ENCODE peak calls at places on chromosome 16, in seven cellular contexts. One of them, this sample, is unnamed.

GRCh38 chr16:81445143-81445922 is 725 bp downstream of the CMIP start:
- DNase-seq in AG04450: no peak
- DNase-seq in HCT116: no peak
- DNase-seq in SK-N-SH: peak; percentile 78
- DNase-seq in cardiac muscle cell: peak; percentile 63
- DNase-seq in lung: no peak
- DNase-seq in spleen: peak; percentile 91
- DNase-seq in this sample: no peak

GRCh38 chr16:1596516-1596915 is 15.4 kb downstream of the IFT140 start:
- DNase-seq in AG04450: no peak
- DNase-seq in HCT116: no peak
- DNase-seq in SK-N-SH: no peak
- DNase-seq in cardiac muscle cell: no peak
- DNase-seq in lung: no peak
- DNase-seq in spleen: no peak
- DNase-seq in this sample: no peak

GRCh38 chr16:12271006-12271405 is 294.5 kb downstream of the SNX29 start:
- DNase-seq in AG04450: no peak
- DNase-seq in HCT116: peak; percentile 12
- DNase-seq in SK-N-SH: no peak
- DNase-seq in cardiac muscle cell: no peak
- DNase-seq in lung: no peak
- DNase-seq in spleen: no peak
- DNase-seq in this sample: no peak

GRCh38 chr16:21338537-21339268 is 60.6 kb upstream of the CRYM start:
- DNase-seq in AG04450: no peak
- DNase-seq in HCT116: no peak
- DNase-seq in SK-N-SH: no peak
- DNase-seq in cardiac muscle cell: no peak
- DNase-seq in lung: no peak
- DNase-seq in spleen: no peak
- DNase-seq in this sample: no peak

GRCh38 chr16:2324296-2324859 is 16.1 kb downstream of the ABCA3 start:
- DNase-seq in AG04450: no peak
- DNase-seq in HCT116: no peak
- DNase-seq in SK-N-SH: no peak
- DNase-seq in cardiac muscle cell: no peak
- DNase-seq in lung: no peak
- DNase-seq in spleen: no peak
- DNase-seq in this sample: no peak

GRCh38 chr16:86987746-86988670 is 329.2 kb downstream of the C16orf95 start:
- DNase-seq in AG04450: no peak
- DNase-seq in HCT116: no peak
- DNase-seq in SK-N-SH: no peak
- DNase-seq in cardiac muscle cell: no peak
- DNase-seq in lung: no peak
- DNase-seq in spleen: no peak
- DNase-seq in this sample: no peak

GRCh38 chr16:53962041-53962440 is 258.1 kb downstream of the FTO start:
- DNase-seq in AG04450: no peak
- DNase-seq in HCT116: no peak
- DNase-seq in SK-N-SH: no peak
- DNase-seq in cardiac muscle cell: no peak
- DNase-seq in lung: no peak
- DNase-seq in spleen: no peak
- DNase-seq in this sample: no peak

GRCh38 chr16:27543801-27544200 is 5.9 kb downstream of the GTF3C1 start:
- DNase-seq in AG04450: no peak
- DNase-seq in HCT116: no peak
- DNase-seq in SK-N-SH: no peak
- DNase-seq in cardiac muscle cell: no peak
- DNase-seq in lung: no peak
- DNase-seq in spleen: no peak
- DNase-seq in this sample: no peak

GRCh38 chr16:86740817-86741799 is 162.8 kb downstream of the FOXL1 start:
- DNase-seq in AG04450: no peak
- DNase-seq in HCT116: no peak
- DNase-seq in SK-N-SH: no peak
- DNase-seq in cardiac muscle cell: peak; percentile 71
- DNase-seq in lung: no peak
- DNase-seq in spleen: peak; percentile 64
- DNase-seq in this sample: peak; percentile 74

GRCh38 chr16:86398622-86399021 is 111.7 kb upstream of the FOXF1 start:
- DNase-seq in AG04450: peak; percentile 61
- DNase-seq in HCT116: no peak
- DNase-seq in SK-N-SH: no peak
- DNase-seq in cardiac muscle cell: no peak
- DNase-seq in lung: no peak
- DNase-seq in spleen: no peak
- DNase-seq in this sample: no peak

GRCh38 chr16:46886764-46887523 is 2.8 kb downstream of the GPT2 start:
- DNase-seq in AG04450: no peak
- DNase-seq in HCT116: no peak
- DNase-seq in SK-N-SH: no peak
- DNase-seq in cardiac muscle cell: no peak
- DNase-seq in lung: no peak
- DNase-seq in spleen: no peak
- DNase-seq in this sample: no peak
- H3K27ac ChIP-seq in AG04450: peak overlapping the region; percentile 78
- H3K27ac ChIP-seq in HCT116: no peak overlapping the region
- H3K27ac ChIP-seq in SK-N-SH: no peak overlapping the region
- H3K27ac ChIP-seq in cardiac muscle cell: no peak overlapping the region
- H3K27ac ChIP-seq in lung: no peak overlapping the region
- H3K27ac ChIP-seq in spleen: no peak overlapping the region
- H3K27ac ChIP-seq in this sample: no peak overlapping the region

GRCh38 chr16:65895486-65895885 is 471.0 kb upstream of the CDH5 start:
- DNase-seq in AG04450: no peak
- DNase-seq in HCT116: no peak
- DNase-seq in SK-N-SH: no peak
- DNase-seq in cardiac muscle cell: no peak
- DNase-seq in lung: no peak
- DNase-seq in spleen: no peak
- DNase-seq in this sample: no peak

GRCh38 chr16:65895906-65896305 is 470.6 kb upstream of the CDH5 start:
- DNase-seq in AG04450: no peak
- DNase-seq in HCT116: no peak
- DNase-seq in SK-N-SH: no peak
- DNase-seq in cardiac muscle cell: no peak
- DNase-seq in lung: no peak
- DNase-seq in spleen: no peak
- DNase-seq in this sample: no peak

DNA sequence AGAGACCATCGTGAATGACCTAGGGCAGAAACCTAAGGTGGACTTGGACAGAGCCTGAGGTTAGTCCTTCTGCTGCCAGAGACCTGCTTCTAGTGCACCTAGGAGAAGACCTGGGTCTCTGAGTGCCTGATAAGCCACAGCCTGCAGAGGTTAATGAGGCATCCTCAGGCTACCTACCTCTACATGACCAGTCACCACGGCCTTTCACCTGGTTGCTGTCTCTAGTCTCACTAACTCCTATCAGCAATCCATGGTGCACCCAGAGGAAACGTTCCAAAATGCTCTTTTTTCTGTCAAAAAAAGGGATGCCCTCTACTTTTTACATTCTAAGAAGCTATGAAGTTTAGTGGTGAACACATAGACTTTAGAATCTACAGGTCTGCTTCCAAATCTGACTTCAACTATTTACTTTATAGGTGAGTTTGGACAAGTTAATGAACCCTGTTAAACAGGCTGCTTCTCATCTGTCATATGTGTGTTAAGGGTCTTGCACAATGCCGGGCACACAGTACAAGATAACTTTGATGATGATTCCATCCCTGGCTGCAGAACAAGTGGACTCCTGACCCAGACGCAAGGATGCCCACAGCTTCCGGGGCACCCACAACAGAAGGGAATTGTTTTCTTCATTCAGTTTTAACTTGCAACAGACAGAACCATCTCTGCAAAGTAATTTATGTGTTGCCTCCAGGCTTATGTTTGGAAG is 469.9 kb upstream of the CDH5 start:
- DNase-seq in AG04450: no peak
- DNase-seq in HCT116: no peak
- DNase-seq in SK-N-SH: no peak
- DNase-seq in cardiac muscle cell: no peak
- DNase-seq in lung: no peak
- DNase-seq in spleen: no peak
- DNase-seq in this sample: no peak
- H3K27ac ChIP-seq in AG04450: no peak overlapping the region
- H3K27ac ChIP-seq in HCT116: no peak overlapping the region
- H3K27ac ChIP-seq in SK-N-SH: no peak overlapping the region
- H3K27ac ChIP-seq in cardiac muscle cell: no peak overlapping the region
- H3K27ac ChIP-seq in lung: no peak overlapping the region
- H3K27ac ChIP-seq in spleen: no peak overlapping the region
- H3K27ac ChIP-seq in this sample: no peak overlapping the region

DNA sequence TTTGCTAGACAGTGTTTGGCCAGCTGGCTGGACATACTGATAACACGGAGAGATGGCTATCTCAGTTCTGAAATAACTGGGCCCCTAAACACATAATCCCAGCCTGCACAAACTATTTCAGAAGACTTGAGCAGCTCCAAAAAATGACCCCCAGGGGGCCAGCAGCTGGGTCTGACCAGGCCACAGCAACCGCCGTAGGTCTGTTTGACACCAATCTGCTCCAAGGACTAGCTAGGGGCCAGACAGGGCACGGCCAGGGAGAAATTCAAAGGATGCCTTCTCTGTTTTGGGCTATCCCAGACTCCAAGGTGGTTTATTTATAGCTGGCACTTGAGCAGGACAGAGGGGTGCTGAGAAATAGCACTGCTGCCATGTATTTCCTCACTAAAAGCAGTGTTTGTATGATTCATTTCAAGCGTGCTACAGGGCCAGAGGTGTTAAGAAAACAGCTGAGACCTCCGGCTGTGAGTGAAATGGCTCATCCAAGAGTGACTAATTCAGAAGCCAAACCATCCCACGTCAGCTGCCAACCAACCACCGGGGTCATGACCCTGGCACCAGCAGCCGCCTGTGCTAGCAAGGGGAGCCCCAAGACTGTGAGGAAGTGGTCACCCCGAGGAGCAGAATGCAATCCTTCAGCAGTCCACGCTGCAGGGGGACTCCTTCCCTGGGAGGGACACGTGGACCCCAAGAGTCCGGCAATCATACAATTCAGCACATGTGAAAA is 5.7 kb downstream of the GGA2 start:
- DNase-seq in AG04450: peak; percentile 54
- DNase-seq in HCT116: peak; percentile 66
- DNase-seq in SK-N-SH: peak; percentile 27
- DNase-seq in cardiac muscle cell: peak; percentile 45
- DNase-seq in lung: peak; percentile 66
- DNase-seq in spleen: peak; percentile 86
- DNase-seq in this sample: peak; percentile 88
- H3K27ac ChIP-seq in AG04450: peak overlapping the region; percentile 57
- H3K27ac ChIP-seq in HCT116: peak overlapping the region; percentile 33
- H3K27ac ChIP-seq in SK-N-SH: peak overlapping the region; percentile 6
- H3K27ac ChIP-seq in cardiac muscle cell: peak overlapping the region; percentile 88
- H3K27ac ChIP-seq in lung: peak overlapping the region; percentile 72
- H3K27ac ChIP-seq in spleen: peak overlapping the region; percentile 96
- H3K27ac ChIP-seq in this sample: peak overlapping the region; percentile 73

DNA sequence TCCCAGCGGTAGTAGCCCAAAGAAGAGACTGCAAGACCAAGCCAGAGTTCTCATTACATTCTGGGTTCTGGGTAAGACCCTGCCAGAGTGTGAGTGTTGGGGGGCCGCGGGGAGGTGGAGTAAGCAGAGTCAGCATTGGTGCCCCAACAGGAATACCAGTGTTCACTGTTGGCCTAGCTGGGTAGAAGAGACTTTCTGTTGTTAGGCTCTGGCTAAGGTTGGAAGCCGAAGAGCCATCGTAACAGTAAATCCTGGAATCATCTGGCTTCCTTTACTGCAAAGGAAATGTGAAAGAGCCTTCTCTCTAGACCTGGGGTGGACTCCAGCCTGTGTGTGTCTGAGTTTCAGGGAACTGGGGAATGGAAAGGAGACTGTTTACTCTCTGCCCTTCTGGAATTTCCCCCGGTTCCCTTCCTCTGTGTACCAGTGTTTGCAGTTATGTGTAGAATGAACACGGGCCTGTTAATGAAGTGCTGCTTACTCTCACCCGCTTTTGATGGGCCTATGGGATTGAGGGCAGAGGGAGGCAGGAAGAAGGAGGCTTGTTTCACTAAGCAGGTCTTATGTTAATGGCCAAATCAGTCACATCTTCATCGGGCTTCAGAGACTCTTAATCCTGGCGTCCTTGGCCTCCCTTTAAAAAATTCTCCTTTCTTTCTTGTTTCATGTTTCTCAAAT is 68.5 kb downstream of the WWP2 start:
- DNase-seq in AG04450: no peak
- DNase-seq in HCT116: no peak
- DNase-seq in SK-N-SH: no peak
- DNase-seq in cardiac muscle cell: no peak
- DNase-seq in lung: peak; percentile 30
- DNase-seq in spleen: no peak
- DNase-seq in this sample: no peak
- H3K27ac ChIP-seq in AG04450: peak overlapping the region; percentile 61
- H3K27ac ChIP-seq in HCT116: no peak overlapping the region
- H3K27ac ChIP-seq in SK-N-SH: peak overlapping the region; percentile 78
- H3K27ac ChIP-seq in cardiac muscle cell: peak overlapping the region; percentile 81
- H3K27ac ChIP-seq in lung: no peak overlapping the region
- H3K27ac ChIP-seq in spleen: peak overlapping the region; percentile 40
- H3K27ac ChIP-seq in this sample: no peak overlapping the region